ENCODE peak calls at places on chromosome X, in ten cellular contexts. One of them, this sample, is unnamed.

GRCh38 chrX:21926116-21926515 is 14.4 kb upstream of the SMS start:
- DNase-seq in T follicular helper cell: no peak
- DNase-seq in GM04504: no peak
- DNase-seq in cardiac fibroblast: peak
- DNase-seq in iPS-NIHi11: no peak
- DNase-seq in RPMI7951: no peak
- DNase-seq in CD4-positive, alpha-beta memory T cell: no peak
- DNase-seq in NCI-H2029: no peak
- DNase-seq in EL: no peak
- DNase-seq in nucleus accumbens: no peak
- DNase-seq in this sample: no peak

GRCh38 chrX:150155396-150156048 is 207.6 kb upstream of the MAMLD1 start:
- DNase-seq in EL: peak
- DNase-seq in RPMI7951: peak
- DNase-seq in NCI-H2029: no peak
- DNase-seq in cardiac fibroblast: peak
- DNase-seq in T follicular helper cell: no peak
- DNase-seq in nucleus accumbens: no peak
- DNase-seq in CD4-positive, alpha-beta memory T cell: no peak
- DNase-seq in GM04504: peak
- DNase-seq in iPS-NIHi11: no peak
- DNase-seq in this sample: no peak

GRCh38 chrX:115561605-115562491 is 874 bp downstream of the PLS3 start:
- DNase-seq in NCI-H2029: peak
- DNase-seq in RPMI7951: peak
- DNase-seq in cardiac fibroblast: peak
- DNase-seq in GM04504: peak
- DNase-seq in CD4-positive, alpha-beta memory T cell: no peak
- DNase-seq in EL: peak
- DNase-seq in nucleus accumbens: no peak
- DNase-seq in T follicular helper cell: no peak
- DNase-seq in iPS-NIHi11: peak
- DNase-seq in this sample: peak

GRCh38 chrX:72308566-72309296 is 3.0 kb upstream of the CITED1 start:
- DNase-seq in EL: peak
- DNase-seq in GM04504: no peak
- DNase-seq in nucleus accumbens: no peak
- DNase-seq in NCI-H2029: peak
- DNase-seq in T follicular helper cell: no peak
- DNase-seq in cardiac fibroblast: peak
- DNase-seq in RPMI7951: peak
- DNase-seq in iPS-NIHi11: peak
- DNase-seq in CD4-positive, alpha-beta memory T cell: no peak
- DNase-seq in this sample: peak

GRCh38 chrX:9829308-9830267 is 43.4 kb downstream of the SHROOM2 start:
- DNase-seq in T follicular helper cell: no peak
- DNase-seq in RPMI7951: peak
- DNase-seq in GM04504: no peak
- DNase-seq in EL: peak
- DNase-seq in NCI-H2029: no peak
- DNase-seq in cardiac fibroblast: peak
- DNase-seq in CD4-positive, alpha-beta memory T cell: no peak
- DNase-seq in nucleus accumbens: no peak
- DNase-seq in iPS-NIHi11: no peak
- DNase-seq in this sample: peak

GRCh38 chrX:7351946-7352345 is 204.0 kb upstream of the PUDP start:
- DNase-seq in T follicular helper cell: no peak
- DNase-seq in cardiac fibroblast: no peak
- DNase-seq in iPS-NIHi11: no peak
- DNase-seq in EL: no peak
- DNase-seq in RPMI7951: no peak
- DNase-seq in NCI-H2029: no peak
- DNase-seq in nucleus accumbens: no peak
- DNase-seq in GM04504: no peak
- DNase-seq in CD4-positive, alpha-beta memory T cell: no peak
- DNase-seq in this sample: no peak

GRCh38 chrX:121579016-121579760 is 531.8 kb downstream of the GLUD2 start:
- DNase-seq in NCI-H2029: no peak
- DNase-seq in nucleus accumbens: no peak
- DNase-seq in GM04504: no peak
- DNase-seq in CD4-positive, alpha-beta memory T cell: peak
- DNase-seq in RPMI7951: peak
- DNase-seq in T follicular helper cell: no peak
- DNase-seq in EL: peak
- DNase-seq in iPS-NIHi11: no peak
- DNase-seq in cardiac fibroblast: peak
- DNase-seq in this sample: peak

GRCh38 chrX:102185967-102186720 is 29.0 kb upstream of the TCP11X1 start:
- DNase-seq in cardiac fibroblast: no peak
- DNase-seq in GM04504: no peak
- DNase-seq in CD4-positive, alpha-beta memory T cell: no peak
- DNase-seq in NCI-H2029: no peak
- DNase-seq in iPS-NIHi11: no peak
- DNase-seq in RPMI7951: no peak
- DNase-seq in nucleus accumbens: no peak
- DNase-seq in EL: no peak
- DNase-seq in T follicular helper cell: no peak
- DNase-seq in this sample: no peak

GRCh38 chrX:103215037-103215767 is at the start of gene BEX4:
- DNase-seq in GM04504: no peak
- DNase-seq in T follicular helper cell: peak
- DNase-seq in iPS-NIHi11: peak
- DNase-seq in NCI-H2029: peak
- DNase-seq in RPMI7951: peak
- DNase-seq in nucleus accumbens: peak
- DNase-seq in EL: peak
- DNase-seq in CD4-positive, alpha-beta memory T cell: peak
- DNase-seq in cardiac fibroblast: peak
- DNase-seq in this sample: peak

GRCh38 chrX:79169484-79169883 is 25.0 kb downstream of the GPR174 start:
- DNase-seq in cardiac fibroblast: no peak
- DNase-seq in T follicular helper cell: no peak
- DNase-seq in CD4-positive, alpha-beta memory T cell: no peak
- DNase-seq in GM04504: no peak
- DNase-seq in nucleus accumbens: no peak
- DNase-seq in NCI-H2029: no peak
- DNase-seq in iPS-NIHi11: no peak
- DNase-seq in RPMI7951: no peak
- DNase-seq in EL: no peak
- DNase-seq in this sample: no peak

GRCh38 chrX:37349131-37350033 is at the start of gene PRRG1:
- DNase-seq in iPS-NIHi11: peak
- DNase-seq in CD4-positive, alpha-beta memory T cell: no peak
- DNase-seq in RPMI7951: peak
- DNase-seq in cardiac fibroblast: peak
- DNase-seq in EL: peak
- DNase-seq in NCI-H2029: peak
- DNase-seq in GM04504: peak
- DNase-seq in T follicular helper cell: no peak
- DNase-seq in nucleus accumbens: peak
- DNase-seq in this sample: no peak

GRCh38 chrX:150361070-150361776 is 1.9 kb upstream of the MAMLD1 start:
- DNase-seq in NCI-H2029: no peak
- DNase-seq in iPS-NIHi11: peak
- DNase-seq in GM04504: no peak
- DNase-seq in cardiac fibroblast: no peak
- DNase-seq in T follicular helper cell: no peak
- DNase-seq in CD4-positive, alpha-beta memory T cell: peak
- DNase-seq in nucleus accumbens: no peak
- DNase-seq in EL: peak
- DNase-seq in RPMI7951: no peak
- DNase-seq in this sample: no peak

GRCh38 chrX:11040405-11040804 is 70.7 kb upstream of the HCCS start:
- DNase-seq in T follicular helper cell: no peak
- DNase-seq in GM04504: no peak
- DNase-seq in cardiac fibroblast: peak
- DNase-seq in RPMI7951: no peak
- DNase-seq in EL: no peak
- DNase-seq in iPS-NIHi11: no peak
- DNase-seq in CD4-positive, alpha-beta memory T cell: no peak
- DNase-seq in NCI-H2029: no peak
- DNase-seq in nucleus accumbens: no peak
- DNase-seq in this sample: no peak

GRCh38 chrX:10628906-10629305 is 8.5 kb upstream of the MID1 start:
- DNase-seq in T follicular helper cell: no peak
- DNase-seq in NCI-H2029: no peak
- DNase-seq in iPS-NIHi11: no peak
- DNase-seq in GM04504: no peak
- DNase-seq in cardiac fibroblast: no peak
- DNase-seq in EL: peak
- DNase-seq in CD4-positive, alpha-beta memory T cell: no peak
- DNase-seq in RPMI7951: peak
- DNase-seq in nucleus accumbens: no peak
- DNase-seq in this sample: no peak

GRCh38 chrX:151985955-151986354 is 11.5 kb upstream of the GABRE start:
- DNase-seq in cardiac fibroblast: peak
- DNase-seq in GM04504: peak
- DNase-seq in iPS-NIHi11: no peak
- DNase-seq in nucleus accumbens: no peak
- DNase-seq in T follicular helper cell: no peak
- DNase-seq in EL: peak
- DNase-seq in RPMI7951: peak
- DNase-seq in CD4-positive, alpha-beta memory T cell: no peak
- DNase-seq in NCI-H2029: no peak
- DNase-seq in this sample: no peak

GRCh38 chrX:132125906-132126305 is 1.9 kb downstream of the FRMD7 start:
- DNase-seq in EL: no peak
- DNase-seq in RPMI7951: no peak
- DNase-seq in nucleus accumbens: no peak
- DNase-seq in iPS-NIHi11: no peak
- DNase-seq in NCI-H2029: no peak
- DNase-seq in GM04504: no peak
- DNase-seq in CD4-positive, alpha-beta memory T cell: no peak
- DNase-seq in cardiac fibroblast: no peak
- DNase-seq in T follicular helper cell: no peak
- DNase-seq in this sample: no peak

GRCh38 chrX:77446029-77446585 is 1.1 kb upstream of the FGF16 start:
- DNase-seq in iPS-NIHi11: peak
- DNase-seq in RPMI7951: no peak
- DNase-seq in CD4-positive, alpha-beta memory T cell: no peak
- DNase-seq in EL: no peak
- DNase-seq in NCI-H2029: no peak
- DNase-seq in cardiac fibroblast: no peak
- DNase-seq in GM04504: no peak
- DNase-seq in T follicular helper cell: no peak
- DNase-seq in nucleus accumbens: no peak
- DNase-seq in this sample: peak

GRCh38 chrX:118772051-118772450 is 44.6 kb downstream of the IL13RA1 start:
- DNase-seq in NCI-H2029: no peak
- DNase-seq in RPMI7951: no peak
- DNase-seq in EL: no peak
- DNase-seq in cardiac fibroblast: no peak
- DNase-seq in CD4-positive, alpha-beta memory T cell: no peak
- DNase-seq in iPS-NIHi11: no peak
- DNase-seq in T follicular helper cell: no peak
- DNase-seq in GM04504: no peak
- DNase-seq in nucleus accumbens: no peak
- DNase-seq in this sample: no peak

GRCh38 chrX:69523314-69523713 is 19.2 kb downstream of the NALF2 start:
- DNase-seq in iPS-NIHi11: peak
- DNase-seq in T follicular helper cell: no peak
- DNase-seq in GM04504: no peak
- DNase-seq in cardiac fibroblast: no peak
- DNase-seq in nucleus accumbens: no peak
- DNase-seq in NCI-H2029: no peak
- DNase-seq in RPMI7951: no peak
- DNase-seq in CD4-positive, alpha-beta memory T cell: no peak
- DNase-seq in EL: no peak
- DNase-seq in this sample: no peak

GRCh38 chrX:133229361-133229760 is 11.2 kb upstream of the TFDP3 start:
- DNase-seq in RPMI7951: no peak
- DNase-seq in NCI-H2029: no peak
- DNase-seq in nucleus accumbens: no peak
- DNase-seq in EL: no peak
- DNase-seq in iPS-NIHi11: no peak
- DNase-seq in CD4-positive, alpha-beta memory T cell: no peak
- DNase-seq in cardiac fibroblast: no peak
- DNase-seq in T follicular helper cell: no peak
- DNase-seq in GM04504: no peak
- DNase-seq in this sample: no peak

GRCh38 chrX:74438771-74439170 is 17.5 kb downstream of the SLC16A2 start:
- DNase-seq in RPMI7951: peak
- DNase-seq in NCI-H2029: no peak
- DNase-seq in GM04504: no peak
- DNase-seq in T follicular helper cell: no peak
- DNase-seq in CD4-positive, alpha-beta memory T cell: no peak
- DNase-seq in iPS-NIHi11: no peak
- DNase-seq in nucleus accumbens: no peak
- DNase-seq in cardiac fibroblast: no peak
- DNase-seq in EL: no peak
- DNase-seq in this sample: no peak

GRCh38 chrX:915427-916234 is 285.0 kb downstream of the SHOX start:
- DNase-seq in CD4-positive, alpha-beta memory T cell: peak
- DNase-seq in nucleus accumbens: no peak
- DNase-seq in RPMI7951: no peak
- DNase-seq in NCI-H2029: no peak
- DNase-seq in GM04504: no peak
- DNase-seq in cardiac fibroblast: no peak
- DNase-seq in T follicular helper cell: no peak
- DNase-seq in EL: no peak
- DNase-seq in iPS-NIHi11: no peak
- DNase-seq in this sample: no peak

GRCh38 chrX:48753708-48754107 is 7.8 kb upstream of the GLOD5 start:
- DNase-seq in nucleus accumbens: no peak
- DNase-seq in T follicular helper cell: no peak
- DNase-seq in CD4-positive, alpha-beta memory T cell: no peak
- DNase-seq in cardiac fibroblast: no peak
- DNase-seq in GM04504: no peak
- DNase-seq in NCI-H2029: no peak
- DNase-seq in RPMI7951: no peak
- DNase-seq in iPS-NIHi11: no peak
- DNase-seq in EL: no peak
- DNase-seq in this sample: no peak

GRCh38 chrX:15930585-15930984 is 76.0 kb upstream of the AP1S2 start:
- DNase-seq in nucleus accumbens: no peak
- DNase-seq in RPMI7951: peak
- DNase-seq in NCI-H2029: no peak
- DNase-seq in T follicular helper cell: no peak
- DNase-seq in cardiac fibroblast: peak
- DNase-seq in CD4-positive, alpha-beta memory T cell: no peak
- DNase-seq in EL: peak
- DNase-seq in iPS-NIHi11: peak
- DNase-seq in GM04504: peak
- DNase-seq in this sample: peak

GRCh38 chrX:8813036-8813435 is 11.9 kb upstream of the FAM9A start:
- DNase-seq in RPMI7951: no peak
- DNase-seq in CD4-positive, alpha-beta memory T cell: no peak
- DNase-seq in EL: no peak
- DNase-seq in NCI-H2029: no peak
- DNase-seq in nucleus accumbens: no peak
- DNase-seq in iPS-NIHi11: no peak
- DNase-seq in GM04504: no peak
- DNase-seq in T follicular helper cell: no peak
- DNase-seq in cardiac fibroblast: no peak
- DNase-seq in this sample: no peak

GRCh38 chrX:55007633-55008032 is 7.5 kb downstream of the APEX2 start:
- DNase-seq in RPMI7951: peak
- DNase-seq in GM04504: peak
- DNase-seq in iPS-NIHi11: no peak
- DNase-seq in EL: peak
- DNase-seq in NCI-H2029: no peak
- DNase-seq in cardiac fibroblast: peak
- DNase-seq in CD4-positive, alpha-beta memory T cell: no peak
- DNase-seq in nucleus accumbens: no peak
- DNase-seq in T follicular helper cell: no peak
- DNase-seq in this sample: no peak

GRCh38 chrX:10216208-10216607 is 59.4 kb downstream of the CLCN4 start:
- DNase-seq in EL: no peak
- DNase-seq in nucleus accumbens: no peak
- DNase-seq in RPMI7951: no peak
- DNase-seq in cardiac fibroblast: no peak
- DNase-seq in NCI-H2029: no peak
- DNase-seq in GM04504: no peak
- DNase-seq in T follicular helper cell: no peak
- DNase-seq in iPS-NIHi11: no peak
- DNase-seq in CD4-positive, alpha-beta memory T cell: no peak
- DNase-seq in this sample: no peak

GRCh38 chrX:53230116-53230515 is 5.1 kb upstream of the KDM5C start:
- DNase-seq in T follicular helper cell: no peak
- DNase-seq in GM04504: no peak
- DNase-seq in CD4-positive, alpha-beta memory T cell: no peak
- DNase-seq in cardiac fibroblast: no peak
- DNase-seq in iPS-NIHi11: no peak
- DNase-seq in NCI-H2029: no peak
- DNase-seq in RPMI7951: no peak
- DNase-seq in EL: no peak
- DNase-seq in nucleus accumbens: no peak
- DNase-seq in this sample: no peak

This sample was measured in GM13977.